ENCODE peak calls at places on chromosomes 2 and 18, in eight cellular contexts. C is effector CD4-positive, alpha-beta T cell; S is T-helper 9 cell; V is AG10803; M is Caki2; Q is anterior cingulate cortex; O is IMR-90; B is amniotic stem cell. E is an unnamed sample.

GRCh38 chr2:210577263-210578071 is 21.1 kb downstream of the CPS1 start:
- DNase-seq in C (no peak), S (no peak), V (peak; percentile 64), M (peak; percentile 48), Q (no peak), O (peak; percentile 59), B (peak; percentile 51), E (peak; percentile 60)

GRCh38 chr18:11500153-11501122 is 109.0 kb upstream of the SLC35G4 start:
- DNase-seq in C (no peak), S (no peak), V (peak; percentile 96), M (peak; percentile 91), Q (no peak), O (peak; percentile 98), B (peak; percentile 97), E (no peak)

GRCh38 chr18:12091742-12092141 is 1.9 kb upstream of the ANKRD62 start:
- DNase-seq in C (no peak), S (no peak), V (no peak), M (no peak), Q (no peak), O (no peak), B (no peak), E (no peak)

GRCh38 chr2:219777388-219777787 is 150.0 kb downstream of the SLC4A3 start:
- DNase-seq in C (no peak), S (no peak), V (no peak), M (no peak), Q (no peak), O (no peak), B (no peak), E (no peak)

GRCh38 chr2:96839288-96839874 is 4.4 kb downstream of the ANKRD23 start:
- DNase-seq in C (peak; percentile 65), S (peak; percentile 76), V (peak; percentile 18), M (no peak), Q (no peak), O (no peak), B (no peak), E (no peak)

GRCh38 chr18:23761941-23762340 is 72.7 kb downstream of the LAMA3 start:
- DNase-seq in C (no peak), S (no peak), V (no peak), M (no peak), Q (no peak), O (no peak), B (no peak), E (no peak)

GRCh38 chr2:200777275-200777674 is 34.4 kb upstream of the BZW1 start:
- DNase-seq in C (no peak), S (no peak), V (no peak), M (peak; percentile 46), Q (no peak), O (no peak), B (no peak), E (no peak)

GRCh38 chr2:70888925-70889715 is 46.6 kb upstream of the ATP6V1B1 start:
- DNase-seq in C (no peak), S (no peak), V (no peak), M (no peak), Q (no peak), O (no peak), B (no peak), E (no peak)

GRCh38 chr2:43266692-43267091 is 40.3 kb upstream of the ZFP36L2 start:
- DNase-seq in C (no peak), S (no peak), V (no peak), M (no peak), Q (no peak), O (peak; percentile 33), B (no peak), E (no peak)

GRCh38 chr2:80527119-80527518 is 222.6 kb upstream of the LRRTM1 start:
- DNase-seq in C (no peak), S (no peak), V (no peak), M (no peak), Q (no peak), O (no peak), B (no peak), E (no peak)

GRCh38 chr2:193103064-193103463 is 908.3 kb upstream of the TMEFF2 start:
- DNase-seq in C (no peak), S (no peak), V (no peak), M (peak; percentile 30), Q (no peak), O (no peak), B (no peak), E (no peak)

GRCh38 chr2:11984556-11985158 is 238.2 kb downstream of the LPIN1 start:
- DNase-seq in C (no peak), S (no peak), V (no peak), M (no peak), Q (no peak), O (no peak), B (no peak), E (no peak)

GRCh38 chr2:133439281-133439920 is 128.9 kb downstream of the NCKAP5 start:
- DNase-seq in C (no peak), S (no peak), V (no peak), M (no peak), Q (no peak), O (no peak), B (no peak), E (no peak)

GRCh38 chr2:219302412-219302968 is 6.7 kb downstream of the PTPRN start:
- DNase-seq in C (no peak), S (no peak), V (no peak), M (no peak), Q (no peak), O (no peak), B (no peak), E (no peak)

GRCh38 chr18:21489919-21490495 is 110.5 kb downstream of the ESCO1 start:
- DNase-seq in C (no peak), S (no peak), V (no peak), M (no peak), Q (no peak), O (no peak), B (no peak), E (peak; percentile 34)

GRCh38 chr2:196592912-196593881 is 46.3 kb upstream of the CCDC150 start:
- DNase-seq in C (no peak), S (no peak), V (peak; percentile 66), M (peak; percentile 69), Q (peak; percentile 69), O (peak; percentile 57), B (no peak), E (peak; percentile 33)

GRCh38 chr2:7191927-7192326 is 274.7 kb downstream of the RNF144A start:
- DNase-seq in C (no peak), S (no peak), V (peak; percentile 93), M (peak; percentile 90), Q (no peak), O (peak; percentile 62), B (peak; percentile 28), E (no peak)

E was measured in erythroblast.